ENCODE peak calls at places on chromosome 1, in ten cellular contexts. One of them, this sample, is unnamed. For H3K36me3 and H3K4me1, the result is how much of the 10 kb centered on the place peaks cover.

GRCh38 chr1:59730759-59731478 is 83.8 kb upstream of the HOOK1 start:
- DNase-seq in CD8-positive, alpha-beta T cell: no peak
- DNase-seq in fibroblast of lung: peak
- DNase-seq in transverse colon: peak
- DNase-seq in upper lobe of right lung: no peak
- DNase-seq in left ventricle myocardium inferior: peak
- DNase-seq in body of pancreas: peak
- DNase-seq in heart left ventricle: peak
- DNase-seq in stomach: peak
- DNase-seq in endothelial cell of umbilical vein: peak
- DNase-seq in this sample: no peak

GRCh38 chr1:23561076-23561812 is 1.9 kb upstream of the ID3 start:
- DNase-seq in CD8-positive, alpha-beta T cell: no peak
- DNase-seq in transverse colon: no peak
- DNase-seq in endothelial cell of umbilical vein: peak
- DNase-seq in body of pancreas: no peak
- DNase-seq in fibroblast of lung: no peak
- DNase-seq in heart left ventricle: no peak
- DNase-seq in upper lobe of right lung: no peak
- DNase-seq in left ventricle myocardium inferior: no peak
- DNase-seq in stomach: no peak
- DNase-seq in this sample: no peak

GRCh38 chr1:161487483-161487827 is 17.8 kb upstream of the FCGR2A start:
- DNase-seq in stomach: no peak
- DNase-seq in fibroblast of lung: peak
- DNase-seq in endothelial cell of umbilical vein: no peak
- DNase-seq in body of pancreas: peak
- DNase-seq in upper lobe of right lung: no peak
- DNase-seq in left ventricle myocardium inferior: peak
- DNase-seq in CD8-positive, alpha-beta T cell: no peak
- DNase-seq in transverse colon: peak
- DNase-seq in heart left ventricle: peak
- DNase-seq in this sample: no peak

GRCh38 chr1:228036701-228037231 is 30.0 kb downstream of the WNT3A start:
- DNase-seq in left ventricle myocardium inferior: no peak
- DNase-seq in upper lobe of right lung: peak
- DNase-seq in endothelial cell of umbilical vein: no peak
- DNase-seq in body of pancreas: no peak
- DNase-seq in CD8-positive, alpha-beta T cell: no peak
- DNase-seq in transverse colon: no peak
- DNase-seq in heart left ventricle: no peak
- DNase-seq in stomach: no peak
- DNase-seq in fibroblast of lung: no peak
- DNase-seq in this sample: no peak

GRCh38 chr1:207910678-207911354 is at the start of gene CD34:
- DNase-seq in left ventricle myocardium inferior: peak
- DNase-seq in endothelial cell of umbilical vein: peak
- DNase-seq in CD8-positive, alpha-beta T cell: no peak
- DNase-seq in upper lobe of right lung: no peak
- DNase-seq in transverse colon: no peak
- DNase-seq in heart left ventricle: peak
- DNase-seq in body of pancreas: peak
- DNase-seq in stomach: no peak
- DNase-seq in fibroblast of lung: no peak
- DNase-seq in this sample: peak

GRCh38 chr1:158035976-158036583 is 42.6 kb downstream of the KIRREL1 start:
- DNase-seq in endothelial cell of umbilical vein: peak
- DNase-seq in fibroblast of lung: peak
- DNase-seq in transverse colon: peak
- DNase-seq in upper lobe of right lung: no peak
- DNase-seq in left ventricle myocardium inferior: no peak
- DNase-seq in body of pancreas: peak
- DNase-seq in CD8-positive, alpha-beta T cell: no peak
- DNase-seq in stomach: no peak
- DNase-seq in heart left ventricle: peak
- DNase-seq in this sample: no peak

GRCh38 chr1:62022348-62022747 is 172.3 kb upstream of the L1TD1 start:
- DNase-seq in body of pancreas: no peak
- DNase-seq in heart left ventricle: no peak
- DNase-seq in stomach: no peak
- DNase-seq in fibroblast of lung: no peak
- DNase-seq in upper lobe of right lung: no peak
- DNase-seq in endothelial cell of umbilical vein: no peak
- DNase-seq in left ventricle myocardium inferior: no peak
- DNase-seq in CD8-positive, alpha-beta T cell: no peak
- DNase-seq in transverse colon: no peak
- DNase-seq in this sample: no peak

GRCh38 chr1:236313412-236313811 is 31.7 kb upstream of the ERO1B start:
- DNase-seq in CD8-positive, alpha-beta T cell: no peak
- DNase-seq in stomach: no peak
- DNase-seq in transverse colon: no peak
- DNase-seq in upper lobe of right lung: no peak
- DNase-seq in heart left ventricle: no peak
- DNase-seq in left ventricle myocardium inferior: no peak
- DNase-seq in fibroblast of lung: no peak
- DNase-seq in body of pancreas: no peak
- DNase-seq in endothelial cell of umbilical vein: no peak
- DNase-seq in this sample: no peak

GRCh38 chr1:206448471-206448870 is 21.8 kb upstream of the IKBKE start:
- DNase-seq in CD8-positive, alpha-beta T cell: no peak
- DNase-seq in transverse colon: no peak
- DNase-seq in body of pancreas: no peak
- DNase-seq in stomach: no peak
- DNase-seq in upper lobe of right lung: no peak
- DNase-seq in heart left ventricle: no peak
- DNase-seq in fibroblast of lung: no peak
- DNase-seq in left ventricle myocardium inferior: no peak
- DNase-seq in endothelial cell of umbilical vein: no peak
- DNase-seq in this sample: no peak

GRCh38 chr1:206447792-206448191 is 22.5 kb upstream of the IKBKE start:
- DNase-seq in upper lobe of right lung: no peak
- DNase-seq in body of pancreas: no peak
- DNase-seq in left ventricle myocardium inferior: no peak
- DNase-seq in heart left ventricle: no peak
- DNase-seq in transverse colon: no peak
- DNase-seq in stomach: no peak
- DNase-seq in fibroblast of lung: no peak
- DNase-seq in CD8-positive, alpha-beta T cell: no peak
- DNase-seq in endothelial cell of umbilical vein: no peak
- DNase-seq in this sample: no peak

GRCh38 chr1:206451146-206451545 is 19.1 kb upstream of the IKBKE start:
- DNase-seq in transverse colon: no peak
- DNase-seq in stomach: no peak
- DNase-seq in fibroblast of lung: no peak
- DNase-seq in upper lobe of right lung: no peak
- DNase-seq in endothelial cell of umbilical vein: no peak
- DNase-seq in left ventricle myocardium inferior: no peak
- DNase-seq in heart left ventricle: no peak
- DNase-seq in body of pancreas: no peak
- DNase-seq in CD8-positive, alpha-beta T cell: no peak
- DNase-seq in this sample: no peak

GRCh38 chr1:206450271-206450670 is 20.0 kb upstream of the IKBKE start:
- DNase-seq in heart left ventricle: no peak
- DNase-seq in fibroblast of lung: no peak
- DNase-seq in transverse colon: no peak
- DNase-seq in upper lobe of right lung: no peak
- DNase-seq in endothelial cell of umbilical vein: no peak
- DNase-seq in body of pancreas: no peak
- DNase-seq in stomach: no peak
- DNase-seq in left ventricle myocardium inferior: no peak
- DNase-seq in CD8-positive, alpha-beta T cell: no peak
- DNase-seq in this sample: no peak

DNA sequence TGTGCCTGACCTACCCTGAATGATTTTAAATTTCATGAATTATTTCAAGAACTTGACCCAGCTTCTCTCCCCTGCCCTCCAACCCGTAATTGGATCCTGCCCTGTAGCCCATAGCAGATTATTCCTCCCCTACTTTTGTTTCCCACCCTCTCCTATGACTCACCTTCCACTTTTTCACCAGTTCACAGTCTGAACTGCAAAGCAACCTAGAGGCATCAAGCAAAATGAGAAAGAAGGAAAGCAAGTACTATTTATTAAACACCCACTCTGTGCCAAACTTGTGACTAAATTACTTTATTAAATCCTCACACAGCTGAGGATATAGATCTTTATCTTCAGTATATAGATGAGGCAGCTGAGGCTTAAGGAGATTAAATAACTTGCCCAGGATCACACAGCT is 20.7 kb upstream of the IKBKE start:
- DNase-seq in fibroblast of lung: no peak
- DNase-seq in heart left ventricle: no peak
- DNase-seq in left ventricle myocardium inferior: no peak
- DNase-seq in stomach: no peak
- DNase-seq in transverse colon: no peak
- DNase-seq in upper lobe of right lung: no peak
- DNase-seq in endothelial cell of umbilical vein: peak
- DNase-seq in body of pancreas: no peak
- DNase-seq in CD8-positive, alpha-beta T cell: no peak
- DNase-seq in this sample: no peak
- H3K36me3 ChIP-seq in fibroblast of lung: under half
- H3K36me3 ChIP-seq in heart left ventricle: half or more
- H3K36me3 ChIP-seq in left ventricle myocardium inferior: half or more
- H3K36me3 ChIP-seq in stomach: half or more
- H3K36me3 ChIP-seq in transverse colon: under half
- H3K36me3 ChIP-seq in upper lobe of right lung: half or more
- H3K36me3 ChIP-seq in endothelial cell of umbilical vein: under half
- H3K36me3 ChIP-seq in body of pancreas: under half
- H3K36me3 ChIP-seq in CD8-positive, alpha-beta T cell: under half
- H3K36me3 ChIP-seq in this sample: under half

GRCh38 chr1:234537236-234537635 is 58.3 kb upstream of the TARBP1 start:
- DNase-seq in CD8-positive, alpha-beta T cell: no peak
- DNase-seq in fibroblast of lung: no peak
- DNase-seq in upper lobe of right lung: no peak
- DNase-seq in transverse colon: no peak
- DNase-seq in heart left ventricle: no peak
- DNase-seq in left ventricle myocardium inferior: no peak
- DNase-seq in stomach: no peak
- DNase-seq in body of pancreas: no peak
- DNase-seq in endothelial cell of umbilical vein: no peak
- DNase-seq in this sample: no peak
- H3K4me1 ChIP-seq in CD8-positive, alpha-beta T cell: under half
- H3K4me1 ChIP-seq in fibroblast of lung: under half
- H3K4me1 ChIP-seq in upper lobe of right lung: under half
- H3K4me1 ChIP-seq in transverse colon: half or more
- H3K4me1 ChIP-seq in heart left ventricle: half or more
- H3K4me1 ChIP-seq in left ventricle myocardium inferior: half or more
- H3K4me1 ChIP-seq in stomach: half or more
- H3K4me1 ChIP-seq in body of pancreas: half or more
- H3K4me1 ChIP-seq in endothelial cell of umbilical vein: under half
- H3K4me1 ChIP-seq in this sample: under half

GRCh38 chr1:224301391-224301790 is 28.6 kb downstream of the NVL start:
- DNase-seq in heart left ventricle: no peak
- DNase-seq in upper lobe of right lung: no peak
- DNase-seq in fibroblast of lung: no peak
- DNase-seq in CD8-positive, alpha-beta T cell: no peak
- DNase-seq in endothelial cell of umbilical vein: no peak
- DNase-seq in body of pancreas: no peak
- DNase-seq in transverse colon: no peak
- DNase-seq in stomach: no peak
- DNase-seq in left ventricle myocardium inferior: no peak
- DNase-seq in this sample: no peak

GRCh38 chr1:224298344-224299330 is 31.3 kb downstream of the NVL start:
- DNase-seq in left ventricle myocardium inferior: no peak
- DNase-seq in CD8-positive, alpha-beta T cell: no peak
- DNase-seq in upper lobe of right lung: no peak
- DNase-seq in stomach: no peak
- DNase-seq in endothelial cell of umbilical vein: no peak
- DNase-seq in transverse colon: peak
- DNase-seq in heart left ventricle: no peak
- DNase-seq in fibroblast of lung: no peak
- DNase-seq in body of pancreas: no peak
- DNase-seq in this sample: no peak

GRCh38 chr1:224300346-224300745 is 29.6 kb downstream of the NVL start:
- DNase-seq in left ventricle myocardium inferior: no peak
- DNase-seq in upper lobe of right lung: no peak
- DNase-seq in endothelial cell of umbilical vein: peak
- DNase-seq in CD8-positive, alpha-beta T cell: no peak
- DNase-seq in transverse colon: no peak
- DNase-seq in stomach: no peak
- DNase-seq in body of pancreas: no peak
- DNase-seq in fibroblast of lung: peak
- DNase-seq in heart left ventricle: no peak
- DNase-seq in this sample: no peak

GRCh38 chr1:224304767-224305166 is 25.2 kb downstream of the NVL start:
- DNase-seq in fibroblast of lung: no peak
- DNase-seq in heart left ventricle: no peak
- DNase-seq in left ventricle myocardium inferior: no peak
- DNase-seq in upper lobe of right lung: no peak
- DNase-seq in CD8-positive, alpha-beta T cell: no peak
- DNase-seq in body of pancreas: no peak
- DNase-seq in stomach: no peak
- DNase-seq in endothelial cell of umbilical vein: no peak
- DNase-seq in transverse colon: no peak
- DNase-seq in this sample: no peak

DNA sequence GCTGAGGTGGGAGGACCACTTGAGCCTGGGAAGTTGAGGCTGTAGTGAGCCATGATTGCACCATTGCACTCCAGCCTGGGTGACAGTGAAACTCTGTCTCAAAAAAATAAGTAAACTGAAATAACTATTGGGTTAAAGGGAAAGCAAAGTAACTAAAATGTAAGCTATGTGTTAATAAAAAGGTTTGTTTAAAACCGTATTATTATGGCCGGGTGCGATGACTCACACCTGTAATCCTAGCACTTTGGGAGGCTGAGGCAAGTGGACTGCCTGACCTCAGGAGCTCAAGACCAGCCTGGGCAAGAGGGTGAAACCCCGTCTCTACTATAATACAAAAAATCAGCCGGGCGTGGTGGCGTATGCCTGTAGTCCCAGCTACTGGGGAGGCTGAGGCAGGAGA is 27.0 kb downstream of the NVL start:
- DNase-seq in stomach: no peak
- DNase-seq in CD8-positive, alpha-beta T cell: no peak
- DNase-seq in left ventricle myocardium inferior: no peak
- DNase-seq in upper lobe of right lung: no peak
- DNase-seq in heart left ventricle: no peak
- DNase-seq in fibroblast of lung: no peak
- DNase-seq in endothelial cell of umbilical vein: no peak
- DNase-seq in transverse colon: no peak
- DNase-seq in body of pancreas: no peak
- DNase-seq in this sample: no peak
- H3K36me3 ChIP-seq in stomach: half or more
- H3K36me3 ChIP-seq in CD8-positive, alpha-beta T cell: half or more
- H3K36me3 ChIP-seq in left ventricle myocardium inferior: half or more
- H3K36me3 ChIP-seq in upper lobe of right lung: half or more
- H3K36me3 ChIP-seq in heart left ventricle: half or more
- H3K36me3 ChIP-seq in fibroblast of lung: under half
- H3K36me3 ChIP-seq in endothelial cell of umbilical vein: under half
- H3K36me3 ChIP-seq in transverse colon: half or more
- H3K36me3 ChIP-seq in body of pancreas: under half
- H3K36me3 ChIP-seq in this sample: half or more

DNA sequence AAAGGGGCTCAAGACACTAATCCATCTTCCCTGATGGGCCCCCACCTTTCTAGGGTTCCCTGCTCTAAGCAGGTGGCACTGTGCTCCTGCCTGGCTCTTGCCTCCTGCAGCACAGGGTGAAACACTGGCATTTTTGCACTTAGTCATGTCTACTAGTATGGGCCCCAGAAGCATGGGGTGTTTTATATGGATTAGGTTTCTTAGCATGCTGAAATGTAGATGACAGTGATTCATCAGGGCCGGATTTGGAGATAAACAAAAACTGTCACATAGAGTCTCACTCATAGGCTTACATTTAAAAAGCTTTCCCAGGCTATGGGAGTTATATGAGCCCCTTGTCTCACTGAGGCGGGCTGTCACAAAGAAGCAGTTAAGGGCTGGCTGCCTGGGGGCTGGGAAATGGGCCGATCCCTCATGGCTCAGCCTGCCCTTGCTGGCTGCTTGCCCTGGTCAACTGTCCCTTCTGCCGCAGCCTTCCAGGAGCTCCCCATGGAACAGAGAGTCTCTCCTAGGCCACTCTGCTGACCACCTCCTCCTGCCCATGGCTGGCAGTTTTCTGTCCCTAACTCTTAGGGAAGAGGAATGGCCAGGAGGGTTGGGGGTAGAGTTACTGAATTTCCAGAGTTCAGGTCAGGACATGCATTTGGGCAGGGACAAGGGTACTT is 6.5 kb downstream of the GALNT2 start:
- DNase-seq in body of pancreas: peak
- DNase-seq in endothelial cell of umbilical vein: no peak
- DNase-seq in heart left ventricle: no peak
- DNase-seq in upper lobe of right lung: no peak
- DNase-seq in left ventricle myocardium inferior: no peak
- DNase-seq in CD8-positive, alpha-beta T cell: no peak
- DNase-seq in stomach: no peak
- DNase-seq in transverse colon: no peak
- DNase-seq in fibroblast of lung: peak
- DNase-seq in this sample: no peak
- H3K4me1 ChIP-seq in body of pancreas: half or more
- H3K4me1 ChIP-seq in endothelial cell of umbilical vein: under half
- H3K4me1 ChIP-seq in heart left ventricle: under half
- H3K4me1 ChIP-seq in upper lobe of right lung: under half
- H3K4me1 ChIP-seq in left ventricle myocardium inferior: half or more
- H3K4me1 ChIP-seq in CD8-positive, alpha-beta T cell: under half
- H3K4me1 ChIP-seq in stomach: under half
- H3K4me1 ChIP-seq in transverse colon: under half
- H3K4me1 ChIP-seq in fibroblast of lung: under half
- H3K4me1 ChIP-seq in this sample: under half

This sample was measured in naive thymus-derived CD4-positive, alpha-beta T cell.